ENCODE peak calls at places on chromosomes 11 and 22, in seven cellular contexts. E is right atrium auricular region; V is CD8-positive, alpha-beta T cell; K is IMR-90; C is kidney; Y is heart right ventricle; I is mammary epithelial cell. N is an unnamed sample. For H3K4me1, the result is how much of the 10 kb centered on the place peaks cover.

GRCh38 chr11:11587122-11587521 is 34.7 kb downstream of the GALNT18 start:
- DNase-seq in E (no peak), V (no peak), K (peak), C (no peak), Y (no peak), I (no peak), N (no peak)

GRCh38 chr11:22392561-22392960 is 54.4 kb downstream of the SLC17A6 start:
- DNase-seq in E (no peak), V (no peak), K (no peak), C (no peak), Y (no peak), I (peak), N (no peak)

GRCh38 chr11:130718118-130718517 is 198.2 kb downstream of the SNX19 start:
- DNase-seq in E (no peak), V (no peak), K (no peak), C (no peak), Y (peak), I (no peak), N (no peak)

GRCh38 chr11:12868315-12869073 is 140.6 kb upstream of the RASSF10 start:
- DNase-seq in E (no peak), V (no peak), K (peak), C (no peak), Y (no peak), I (no peak), N (no peak)

GRCh38 chr11:14095882-14096281 is 133.4 kb downstream of the SPON1 start:
- DNase-seq in E (no peak), V (no peak), K (no peak), C (no peak), Y (no peak), I (no peak), N (no peak)

GRCh38 chr22:48097723-48098122 is 1335.3 kb downstream of the TBC1D22A start:
- DNase-seq in E (no peak), V (no peak), K (no peak), C (no peak), Y (no peak), I (no peak), N (no peak)

GRCh38 chr11:85718126-85718943 is 32.3 kb upstream of the CCDC89 start:
- DNase-seq in E (no peak), V (no peak), K (peak), C (no peak), Y (no peak), I (no peak), N (no peak)

GRCh38 chr11:3127706-3128355 is 37.3 kb downstream of the OSBPL5 start:
- DNase-seq in E (no peak), V (no peak), K (no peak), C (peak), Y (peak), I (no peak), N (peak)

GRCh38 chr11:19218801-19219460 is 17.1 kb upstream of the CSRP3 start:
- DNase-seq in E (no peak), V (no peak), K (no peak), C (no peak), Y (peak), I (no peak), N (no peak)

GRCh38 chr11:45812581-45813548 is 7.9 kb downstream of the SLC35C1 start:
- DNase-seq in E (no peak), V (no peak), K (no peak), C (no peak), Y (no peak), I (no peak), N (no peak)

GRCh38 chr11:133947298-133947905 is 9.4 kb downstream of the IGSF9B start:
- DNase-seq in E (no peak), V (peak), K (peak), C (no peak), Y (peak), I (peak), N (no peak)
- H3K4me1 ChIP-seq in E (under half), V (half or more), K (under half), C (under half), Y (half or more), I (under half), N (under half)

DNA sequence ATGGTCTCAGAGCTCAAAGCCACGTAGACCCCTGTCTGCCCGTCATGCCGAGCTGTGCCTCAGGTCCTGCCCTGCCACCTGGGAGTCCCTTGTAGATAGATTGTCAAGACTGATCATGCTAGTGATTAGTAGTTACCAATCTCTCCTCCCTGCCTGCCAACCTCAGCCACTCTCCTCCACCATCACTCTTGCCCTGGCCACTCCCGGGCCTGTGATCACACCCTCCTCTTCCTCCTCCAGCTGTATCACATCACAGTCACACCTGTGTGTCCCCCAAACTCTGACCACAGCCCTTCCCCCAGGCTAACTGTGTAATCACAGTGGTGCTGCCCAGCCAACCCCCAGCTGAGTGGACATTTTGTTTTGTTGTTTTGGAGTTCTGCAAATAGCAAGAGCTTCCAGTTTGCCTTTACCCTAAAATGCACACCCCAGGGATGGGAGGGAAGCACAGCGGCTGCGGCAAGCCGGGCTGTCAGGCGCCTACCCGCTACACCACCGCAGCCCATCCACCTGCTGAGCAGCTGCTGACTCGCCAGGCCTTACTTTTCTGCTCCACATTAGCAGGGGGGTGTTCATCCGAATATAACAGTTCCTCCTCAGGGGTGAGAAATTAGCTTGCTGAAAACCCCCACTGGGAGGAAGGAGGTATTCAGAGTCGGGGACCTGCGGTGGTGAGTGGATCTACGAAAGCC is 45.8 kb downstream of the LRFN4 start:
- DNase-seq in E (no peak), V (no peak), K (no peak), C (peak), Y (no peak), I (no peak), N (no peak)
- TF ChIP-seq CTCF in E (no peak), V (no peak), K (no peak), C (no peak), Y (no peak), I (no peak), N (no peak)

GRCh38 chr22:22182990-22183264 is 61.7 kb upstream of the VPREB1 start:
- DNase-seq in E (no peak), V (no peak), K (no peak), C (no peak), Y (no peak), I (no peak), N (no peak)
- H3K4me3 ChIP-seq in E (no peak), V (no peak), K (no peak), C (no peak), Y (no peak), I (no peak), N (no peak)

DNA sequence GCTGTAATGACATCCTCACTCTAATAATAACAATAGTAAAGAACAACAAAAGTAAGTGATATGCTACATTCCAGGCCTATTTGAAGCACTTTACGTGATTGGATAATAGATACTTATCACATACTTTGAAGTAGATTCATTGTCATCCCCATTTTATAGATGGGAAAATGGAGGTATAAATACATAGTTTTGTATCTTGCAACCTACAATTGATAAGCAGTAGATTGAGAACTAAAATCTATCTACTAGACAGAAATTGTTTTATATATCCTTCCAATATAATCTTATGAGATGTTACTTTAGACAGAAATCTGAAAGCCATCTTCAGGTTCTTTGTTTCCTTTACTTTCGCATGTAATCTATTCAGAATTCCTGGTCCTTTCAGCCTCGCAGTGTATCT is 104.6 kb upstream of the CD44 start:
- DNase-seq in E (no peak), V (no peak), K (no peak), C (no peak), Y (no peak), I (no peak), N (no peak)
- H3K4me1 ChIP-seq in E (under half), V (under half), K (under half), C (under half), Y (under half), I (half or more), N (under half)

GRCh38 chr22:30612789-30613188 is 5.8 kb downstream of the TCN2 start:
- DNase-seq in E (no peak), V (no peak), K (no peak), C (no peak), Y (no peak), I (no peak), N (no peak)
- TF ChIP-seq CTCF in E (no peak), V (no peak), K (no peak), C (no peak), Y (no peak), I (no peak), N (no peak)

DNA sequence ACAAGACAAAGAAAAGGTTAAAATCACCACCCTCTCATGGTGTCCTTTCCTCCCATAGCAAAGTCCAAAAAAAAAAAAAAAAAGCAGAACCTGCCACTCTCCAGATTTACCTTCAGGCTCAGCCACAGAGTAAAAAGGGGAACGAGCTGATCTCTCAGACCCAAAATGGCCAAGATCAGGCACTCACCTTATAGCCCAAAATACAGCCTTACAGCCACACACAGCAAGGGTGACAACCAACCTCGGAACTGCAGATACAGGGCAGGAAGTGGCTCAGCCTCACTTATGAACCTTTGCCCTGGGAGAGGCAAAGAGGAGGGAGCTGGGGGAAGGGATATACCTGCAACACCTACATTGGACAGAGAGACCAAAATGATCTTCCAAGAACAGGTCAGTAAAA is 4.5 kb downstream of the FHIP1B start:
- DNase-seq in E (no peak), V (no peak), K (no peak), C (no peak), Y (no peak), I (no peak), N (no peak)
- H3K4me3 ChIP-seq in E (no peak), V (no peak), K (no peak), C (peak), Y (no peak), I (no peak), N (no peak)

GRCh38 chr11:83235825-83236224 is 42.3 kb downstream of the ANKRD42 start:
- DNase-seq in E (no peak), V (no peak), K (peak), C (no peak), Y (no peak), I (no peak), N (no peak)
- H3K4me1 ChIP-seq in E (under half), V (under half), K (under half), C (under half), Y (under half), I (under half), N (under half)